ENCODE peak calls at places on chromosome 2, in seven cellular contexts. L, C, U, S, B, W and Y are unnamed samples.

GRCh38 chr2:60516383-60516811 is 37.1 kb downstream of the BCL11A start:
- DNase-seq in L (no peak), C (no peak), U (no peak), S (no peak), B (no peak), W (no peak), Y (no peak)

GRCh38 chr2:152477347-152478092 is 142.5 kb downstream of the FMNL2 start:
- DNase-seq in L (no peak), C (no peak), U (no peak), S (no peak), B (no peak), W (no peak), Y (no peak)

GRCh38 chr2:69734040-69734611 is 7.8 kb upstream of the ANXA4 start:
- DNase-seq in L (no peak), C (no peak), U (no peak), S (no peak), B (no peak), W (no peak), Y (no peak)

GRCh38 chr2:105327690-105328089 is 1.8 kb downstream of the TGFBRAP1 start:
- DNase-seq in L (no peak), C (no peak), U (no peak), S (no peak), B (no peak), W (no peak), Y (no peak)

GRCh38 chr2:236209535-236209934 is 41.3 kb upstream of the GBX2 start:
- DNase-seq in L (no peak), C (no peak), U (no peak), S (no peak), B (no peak), W (no peak), Y (no peak)

GRCh38 chr2:120667981-120668380 is 67.7 kb upstream of the GLI2 start:
- DNase-seq in L (no peak), C (no peak), U (no peak), S (no peak), B (no peak), W (no peak), Y (no peak)

GRCh38 chr2:96837575-96837974 is 6.2 kb downstream of the ANKRD23 start:
- DNase-seq in L (no peak), C (no peak), U (no peak), S (no peak), B (no peak), W (no peak), Y (no peak)

GRCh38 chr2:30584116-30584515 is 137.1 kb downstream of the LCLAT1 start:
- DNase-seq in L (no peak), C (no peak), U (no peak), S (no peak), B (no peak), W (no peak), Y (no peak)

GRCh38 chr2:227378371-227378782 is 729 bp downstream of the TM4SF20 start:
- DNase-seq in L (no peak), C (peak; percentile 61), U (no peak), S (no peak), B (no peak), W (no peak), Y (no peak)

GRCh38 chr2:197113221-197113831 is 186.8 kb upstream of the PGAP1 start:
- DNase-seq in L (no peak), C (peak; percentile 33), U (no peak), S (no peak), B (peak; percentile 42), W (no peak), Y (no peak)

GRCh38 chr2:6914829-6915228 is 2.4 kb upstream of the RNF144A start:
- DNase-seq in L (no peak), C (peak; percentile 63), U (no peak), S (no peak), B (no peak), W (no peak), Y (no peak)

GRCh38 chr2:19532797-19533196 is 174.4 kb upstream of the OSR1 start:
- DNase-seq in L (no peak), C (no peak), U (no peak), S (no peak), B (no peak), W (no peak), Y (no peak)

GRCh38 chr2:152790883-152791282 is 72.5 kb downstream of the ARL6IP6 start:
- DNase-seq in L (no peak), C (no peak), U (peak; percentile 10), S (no peak), B (no peak), W (peak; percentile 68), Y (no peak)

GRCh38 chr2:109659356-109660045 is 45.3 kb downstream of the SOWAHC start:
- DNase-seq in L (no peak), C (no peak), U (no peak), S (peak; percentile 56), B (no peak), W (no peak), Y (no peak)

DNA sequence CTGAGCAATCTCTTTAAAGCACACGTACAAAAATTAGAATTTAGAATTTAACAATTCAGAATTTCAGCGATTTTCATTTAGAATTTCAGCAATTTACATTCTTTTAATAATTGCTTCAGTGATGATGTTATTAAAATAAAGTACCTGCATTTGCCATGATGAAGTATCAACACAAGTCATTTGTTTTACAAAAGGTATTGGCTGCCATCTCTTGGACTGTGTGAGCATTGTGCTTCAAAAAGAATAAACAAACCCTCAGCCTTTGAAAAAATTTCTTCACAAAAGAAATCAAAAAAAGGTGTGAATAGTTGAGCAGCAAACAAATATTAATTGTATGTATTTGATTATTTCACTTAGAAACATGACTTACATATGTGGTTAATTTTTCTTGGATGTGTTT is 27.1 kb upstream of the ZC3H15 start:
- DNase-seq in L (no peak), C (no peak), U (no peak), S (no peak), B (no peak), W (no peak), Y (no peak)
- TF ChIP-seq CTCF in L (no peak), C (peak; percentile 59), U (no peak), S (peak; percentile 11), B (peak; percentile 33), W (peak; percentile 15), Y (no peak)

GRCh38 chr2:169694894-169695260 is 608 bp downstream of the PHOSPHO2 start:
- DNase-seq in L (no peak), C (no peak), U (no peak), S (no peak), B (no peak), W (no peak), Y (no peak)
- H3K27ac ChIP-seq in L (peak overlapping the region; percentile 86), C (peak overlapping the region; percentile 89), U (peak overlapping the region; percentile 85), S (peak overlapping the region; percentile 94), B (peak overlapping the region; percentile 83), W (peak overlapping the region; percentile 70), Y (peak overlapping the region; percentile 78)

DNA sequence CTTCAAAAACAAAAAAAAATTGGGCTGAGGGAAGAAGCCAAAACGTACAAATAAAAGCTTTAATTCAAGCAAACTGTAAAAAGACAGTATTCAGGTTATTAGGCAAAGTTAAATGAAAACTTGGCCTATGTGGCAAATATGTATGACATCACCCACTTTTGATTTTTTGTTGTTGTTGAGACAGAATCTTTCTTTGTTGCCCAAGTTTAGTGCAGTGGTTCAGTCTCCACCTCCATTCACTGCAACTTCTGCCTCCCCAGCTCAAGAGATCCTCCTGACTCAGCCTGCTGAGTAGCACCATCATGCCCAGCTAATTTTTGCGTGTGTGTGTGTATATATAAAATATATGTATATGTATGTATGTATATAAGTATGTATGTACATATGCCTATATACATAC is 440.4 kb upstream of the NRXN1 start:
- DNase-seq in L (no peak), C (no peak), U (no peak), S (no peak), B (no peak), W (no peak), Y (no peak)
- H3K27me3 ChIP-seq in L (no peaks in the 10 kb centered on the region), C (no peaks in the 10 kb centered on the region), U (no peaks in the 10 kb centered on the region), S (no peaks in the 10 kb centered on the region), B (no peaks in the 10 kb centered on the region), W (no peaks in the 10 kb centered on the region), Y (no peaks in the 10 kb centered on the region)

GRCh38 chr2:214587442-214587841 is 176.6 kb downstream of the VWC2L start:
- DNase-seq in L (no peak), C (no peak), U (no peak), S (no peak), B (peak; percentile 35), W (no peak), Y (no peak)
- TF ChIP-seq CTCF in L (no peak), C (peak; percentile 44), U (no peak), S (no peak), B (no peak), W (no peak), Y (no peak)

GRCh38 chr2:86026744-86027065 is 79.0 kb downstream of the POLR1A start:
- DNase-seq in L (no peak), C (no peak), U (no peak), S (no peak), B (no peak), W (no peak), Y (no peak)

GRCh38 chr2:86027913-86028762 is 77.5 kb downstream of the POLR1A start:
- DNase-seq in L (no peak), C (no peak), U (peak; percentile 67), S (no peak), B (no peak), W (peak; percentile 84), Y (no peak)

GRCh38 chr2:86025976-86026743 is 79.5 kb downstream of the POLR1A start:
- DNase-seq in L (no peak), C (no peak), U (no peak), S (no peak), B (peak; percentile 26), W (no peak), Y (no peak)

GRCh38 chr2:86028763-86029381 is 76.8 kb downstream of the POLR1A start:
- DNase-seq in L (no peak), C (no peak), U (peak; percentile 94), S (no peak), B (peak; percentile 82), W (no peak), Y (no peak)

GRCh38 chr2:86027196-86027912 is 78.3 kb downstream of the POLR1A start:
- DNase-seq in L (no peak), C (no peak), U (no peak), S (no peak), B (no peak), W (no peak), Y (no peak)
- H3K27ac ChIP-seq in L (no peak overlapping the region), C (no peak overlapping the region), U (peak overlapping the region; percentile 67), S (no peak overlapping the region), B (no peak overlapping the region), W (peak overlapping the region; percentile 92), Y (no peak overlapping the region)

DNA sequence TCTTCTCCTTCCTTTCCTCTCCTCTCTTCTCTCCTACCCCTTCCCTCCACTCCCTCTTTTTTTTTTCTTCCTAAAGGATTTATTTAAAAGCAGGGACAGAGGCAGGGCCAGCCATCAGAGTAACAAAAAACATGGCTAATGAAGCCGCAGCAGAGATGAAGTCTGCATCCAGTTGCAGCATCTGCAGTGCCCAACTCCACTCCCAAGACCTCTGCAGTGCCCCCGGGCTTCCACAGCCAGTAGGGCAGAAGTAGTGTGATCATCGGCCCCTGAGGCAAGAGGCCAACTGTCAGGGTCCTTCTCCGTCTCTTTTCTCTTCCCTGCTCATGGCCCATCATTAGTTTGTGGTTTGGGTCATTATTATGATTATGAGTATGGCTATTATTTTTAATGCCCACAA is 4.2 kb upstream of the EGR4 start:
- DNase-seq in L (no peak), C (no peak), U (no peak), S (no peak), B (no peak), W (no peak), Y (no peak)
- H3K27me3 ChIP-seq in L (peaks cover 27% of the 10 kb centered on the region), C (peaks cover 42% of the 10 kb centered on the region), U (peaks cover 70% of the 10 kb centered on the region), S (peaks cover 2% of the 10 kb centered on the region), B (peaks cover 84% of the 10 kb centered on the region), W (peaks cover 33% of the 10 kb centered on the region), Y (peaks cover 8% of the 10 kb centered on the region)

GRCh38 chr2:86025229-86025820 is 80.4 kb downstream of the POLR1A start:
- DNase-seq in L (no peak), C (no peak), U (no peak), S (no peak), B (no peak), W (no peak), Y (no peak)
- TF ChIP-seq CTCF in L (no peak), C (no peak), U (no peak), S (no peak), B (peak; percentile 12), W (peak; percentile 18), Y (no peak)